ENCODE peak calls at places on chromosomes 11 and 22, in four cellular contexts. A is HepG2, E is HEK293T, U is K562. Z is an unnamed sample.

GRCh38 chr22:28444659-28445058 is 235.0 kb downstream of the TTC28 start:
- DNase-seq in U (no peak), A (no peak), E (no peak), Z (no peak)

GRCh38 chr22:27636716-27637503 is 164.6 kb downstream of the MN1 start:
- DNase-seq in E (no peak), U (no peak), A (no peak), Z (no peak)

GRCh38 chr11:104462346-104462745 is 298.4 kb upstream of the PDGFD start:
- DNase-seq in A (no peak), E (no peak), U (no peak), Z (no peak)

GRCh38 chr22:46577361-46578249 is 40.2 kb upstream of the CELSR1 start:
- DNase-seq in U (peak), A (no peak), E (no peak), Z (no peak)

GRCh38 chr22:29938285-29938693 is 55.3 kb downstream of the MTMR3 start:
- DNase-seq in A (no peak), E (no peak), U (no peak), Z (peak)

GRCh38 chr11:14642873-14643696 is 519 bp upstream of the PDE3B start:
- DNase-seq in A (no peak), E (no peak), U (peak), Z (no peak)

GRCh38 chr11:3723014-3723708 is 52.0 kb upstream of the CHRNA10 start:
- DNase-seq in U (no peak), A (no peak), E (no peak), Z (no peak)

GRCh38 chr11:114472661-114473060 is 33.4 kb downstream of the REXO2 start:
- DNase-seq in E (no peak), U (no peak), A (no peak), Z (no peak)

GRCh38 chr11:69242583-69242940 is 51.4 kb upstream of the MYEOV start:
- DNase-seq in E (no peak), A (no peak), U (no peak), Z (no peak)

GRCh38 chr11:96949464-96949863 is 559.7 kb downstream of the JRKL start:
- DNase-seq in A (no peak), U (no peak), E (no peak), Z (no peak)

GRCh38 chr11:14075118-14075601 is 112.6 kb downstream of the SPON1 start:
- DNase-seq in A (no peak), U (no peak), E (no peak), Z (no peak)

GRCh38 chr22:39278040-39278439 is 33.3 kb upstream of the PDGFB start:
- DNase-seq in E (no peak), U (no peak), A (no peak), Z (no peak)

GRCh38 chr11:60363542-60364525 is 14.5 kb upstream of the MS4A7 start:
- DNase-seq in A (peak), E (peak), U (peak), Z (peak)

GRCh38 chr11:122747358-122747757 is 90.9 kb upstream of the CRTAM start:
- DNase-seq in U (no peak), E (no peak), A (no peak), Z (no peak)

GRCh38 chr22:37077802-37078448 is 26.4 kb downstream of the KCTD17 start:
- DNase-seq in U (peak), E (peak), A (peak), Z (no peak)

GRCh38 chr22:22834783-22835182 is 52.8 kb upstream of the IGLL5 start:
- DNase-seq in E (no peak), A (no peak), U (no peak), Z (no peak)

GRCh38 chr11:2521081-2521480 is 76.3 kb downstream of the KCNQ1 start:
- DNase-seq in A (no peak), U (no peak), E (no peak), Z (no peak)

GRCh38 chr11:68665471-68665870 is 18.9 kb upstream of the GAL start:
- DNase-seq in E (no peak), A (no peak), U (no peak), Z (no peak)

GRCh38 chr11:125404136-125404810 is 91.8 kb downstream of the FEZ1 start:
- DNase-seq in A (no peak), U (no peak), E (peak), Z (no peak)

GRCh38 chr22:31647516-31647915 is 14.5 kb downstream of the PISD start:
- DNase-seq in U (no peak), A (no peak), E (no peak), Z (no peak)

GRCh38 chr11:56841210-56841810 is 92.8 kb upstream of the OR9G4 start:
- DNase-seq in E (peak), U (peak), A (peak), Z (peak)

GRCh38 chr11:75894036-75894585 is 79.1 kb downstream of the UVRAG start:
- DNase-seq in A (no peak), U (no peak), E (no peak), Z (no peak)

GRCh38 chr11:75893202-75893601 is 78.2 kb downstream of the UVRAG start:
- DNase-seq in U (no peak), A (no peak), E (no peak), Z (no peak)

GRCh38 chr11:75898871-75899270 is 83.9 kb downstream of the UVRAG start:
- DNase-seq in E (no peak), A (no peak), U (no peak), Z (no peak)

GRCh38 chr11:75900848-75901247 is 85.8 kb downstream of the UVRAG start:
- DNase-seq in U (no peak), E (no peak), A (no peak), Z (no peak)

GRCh38 chr11:75896843-75897419 is 81.9 kb downstream of the UVRAG start:
- DNase-seq in U (peak), A (peak), E (peak), Z (no peak)
- TF ChIP-seq FOXK2 in U (no peak), A (no peak), E (no peak), Z (no peak)

DNA sequence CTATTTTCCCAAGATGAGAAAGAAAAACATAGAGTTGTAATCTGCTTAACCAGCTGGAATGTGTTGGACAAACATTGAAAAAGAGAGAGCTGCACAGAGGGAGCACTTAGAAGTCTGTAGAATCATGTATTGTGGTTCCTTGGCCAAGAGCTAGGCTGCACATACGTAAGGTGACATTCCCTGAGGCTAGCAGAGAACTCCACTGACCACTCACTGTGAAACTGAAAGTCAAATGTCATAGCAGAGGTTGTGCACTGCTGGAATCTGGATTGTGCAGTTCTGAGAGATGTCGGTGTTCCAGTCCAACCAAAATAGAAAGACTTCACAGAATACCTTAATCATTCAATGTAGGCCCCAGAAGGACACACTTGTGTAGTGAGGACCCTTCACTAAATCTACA is 772.8 kb upstream of the RAG2 start:
- DNase-seq in E (no peak), U (no peak), A (no peak), Z (no peak)
- TF ChIP-seq FOXK2 in E (no peak), U (no peak), A (no peak), Z (no peak)

DNA sequence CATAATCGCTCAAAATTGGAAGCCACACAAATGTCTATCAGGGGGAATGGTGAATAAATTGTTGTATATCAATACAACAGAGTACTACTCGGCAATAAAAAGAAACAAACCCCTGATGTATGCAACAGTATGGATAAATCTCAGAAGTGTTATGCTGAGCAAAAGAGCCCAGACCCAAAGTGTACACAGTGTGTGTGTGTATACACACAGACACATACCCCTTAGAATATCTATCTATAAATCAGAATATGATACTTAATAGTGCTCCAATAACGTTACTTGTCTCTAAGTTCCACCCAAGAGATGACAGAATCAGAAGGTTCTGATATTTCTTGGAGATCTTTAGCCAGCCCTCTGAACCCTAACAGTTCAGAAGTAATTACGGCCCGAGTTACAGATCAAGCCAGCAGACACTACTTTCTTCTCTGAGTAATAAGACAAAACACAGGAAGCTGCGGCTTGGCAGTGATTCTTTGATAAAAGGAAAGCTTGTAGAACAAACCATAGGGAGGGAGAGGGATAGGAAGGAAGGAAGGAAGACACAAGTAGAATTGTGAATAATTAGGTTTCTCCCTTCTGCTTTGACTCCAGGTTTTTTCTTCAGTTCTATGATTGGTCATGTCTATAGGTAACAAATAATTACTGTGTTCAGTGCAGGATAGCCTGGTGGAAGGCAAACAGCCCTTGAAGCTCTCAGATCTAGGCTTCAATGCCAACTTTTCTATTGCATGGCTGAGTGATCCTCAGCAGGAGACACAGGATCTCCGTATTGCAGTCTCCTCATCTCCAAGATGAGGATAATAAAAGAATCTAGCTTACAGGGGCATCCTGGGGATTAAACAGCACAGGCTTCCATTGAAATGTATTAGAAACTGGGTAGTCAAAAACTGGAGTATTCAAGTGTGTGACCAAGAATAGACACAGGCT is 75.6 kb upstream of the TEAD1 start:
- DNase-seq in A (no peak), E (no peak), U (no peak), Z (no peak)
- TF ChIP-seq FOXK2 in A (no peak), E (no peak), U (no peak), Z (no peak)

DNA sequence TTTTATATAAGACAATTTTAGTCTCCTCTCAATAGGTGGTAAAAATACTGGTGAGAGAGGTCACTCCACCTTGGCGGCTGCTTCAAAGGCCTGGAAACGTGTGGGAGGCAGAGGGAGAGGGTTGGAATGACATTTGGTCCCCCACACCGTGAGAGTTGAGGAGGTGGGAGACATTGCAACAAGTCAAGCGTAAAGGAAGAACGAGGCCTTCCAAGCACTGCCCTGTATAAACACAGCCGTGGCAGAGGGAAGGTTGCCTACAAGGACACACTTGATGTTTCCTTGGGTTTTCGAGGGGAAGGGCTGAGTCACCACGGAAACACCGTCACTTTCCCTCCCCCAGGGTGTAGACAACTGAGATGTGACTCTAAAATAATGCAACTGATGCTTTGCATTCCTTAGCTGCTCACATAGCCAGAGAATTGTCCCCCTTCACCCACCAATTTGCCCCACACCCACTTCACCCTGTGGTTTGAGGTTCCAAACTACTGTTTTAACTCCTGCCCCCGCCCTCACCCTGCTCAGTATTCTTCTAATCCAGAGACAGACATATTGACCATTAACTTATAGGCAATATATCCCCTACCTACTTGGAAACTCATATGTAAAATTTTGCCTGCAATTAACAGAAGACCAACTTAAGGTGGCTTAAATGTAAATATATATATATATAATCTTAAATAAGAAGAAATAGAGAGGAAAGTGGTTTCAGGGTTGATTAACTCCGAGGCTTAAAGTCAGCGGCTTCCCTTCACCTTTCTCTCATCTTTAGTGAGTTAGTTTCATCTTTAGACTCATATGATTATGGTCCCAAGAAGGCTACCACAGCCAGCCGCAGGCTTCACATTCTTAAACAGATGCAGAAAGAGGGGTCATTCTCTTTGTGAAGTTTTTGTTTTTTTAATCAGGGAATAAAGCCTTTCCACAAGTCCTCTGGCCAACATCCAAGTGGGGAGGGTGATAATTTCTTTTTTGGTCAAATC is 54.1 kb upstream of the BDNF start:
- DNase-seq in E (no peak), U (no peak), A (no peak), Z (no peak)
- TF ChIP-seq FOXK2 in E (no peak), U (no peak), A (no peak), Z (no peak)

GRCh38 chr11:67055812-67056211 is 835 bp upstream of the RHOD start:
- DNase-seq in A (no peak), U (peak), E (no peak), Z (no peak)
- TF ChIP-seq FOXK2 in A (no peak), U (no peak), E (no peak), Z (no peak)

Z was measured in GM12878.